ENCODE peak calls at places on chromosomes 16 and 17, in seven cellular contexts. D is progenitor cell of endocrine pancreas, X is left ventricle myocardium inferior, G is body of pancreas, Z is lung, S is HFFc6, K is epithelial cell of esophagus. U is an unnamed sample.

GRCh38 chr16:12613131-12613991 is 190.3 kb downstream of the CPPED1 start:
- DNase-seq in K (peak), S (peak), X (no peak), G (no peak), D (no peak), Z (no peak), U (peak)

GRCh38 chr17:69179227-69179952 is 37.7 kb upstream of the ABCA6 start:
- DNase-seq in Z (no peak), D (no peak), G (no peak), X (no peak), K (peak), S (peak), U (no peak)

GRCh38 chr16:30706046-30706445 is 7.1 kb downstream of the SRCAP start:
- DNase-seq in K (no peak), Z (no peak), D (no peak), G (no peak), S (no peak), X (no peak), U (no peak)

GRCh38 chr16:28063047-28063521 is 430 bp downstream of the GSG1L start:
- DNase-seq in Z (no peak), S (no peak), G (no peak), K (no peak), D (no peak), X (no peak), U (no peak)

GRCh38 chr16:3256146-3256875 is at the start of gene MEFV:
- DNase-seq in K (peak), G (no peak), S (no peak), D (no peak), X (no peak), Z (no peak), U (no peak)

GRCh38 chr17:45355087-45355486 is 38.3 kb upstream of the MAP3K14 start:
- DNase-seq in X (no peak), K (no peak), Z (no peak), G (no peak), S (no peak), D (no peak), U (no peak)

GRCh38 chr17:75830168-75831031 is 13.8 kb downstream of the UNC13D start:
- DNase-seq in D (peak), G (no peak), X (no peak), Z (no peak), K (no peak), S (no peak), U (no peak)

GRCh38 chr16:75703341-75703740 is 2.1 kb upstream of the DUXB start:
- DNase-seq in Z (no peak), X (no peak), D (no peak), G (no peak), S (no peak), K (peak), U (peak)

GRCh38 chr17:13114601-13115024 is 96.8 kb upstream of the ELAC2 start:
- DNase-seq in D (peak), G (peak), K (peak), X (peak), S (peak), Z (no peak), U (no peak)

GRCh38 chr17:80428363-80428762 is 13.4 kb downstream of the ENDOV start:
- DNase-seq in S (no peak), K (no peak), D (no peak), X (no peak), G (no peak), Z (no peak), U (no peak)

GRCh38 chr17:57862410-57862989 is 12.7 kb upstream of the MRPS23 start:
- DNase-seq in S (no peak), G (peak), Z (no peak), K (no peak), X (no peak), D (no peak), U (no peak)

GRCh38 chr16:88941933-88942909 is 34.8 kb downstream of the CBFA2T3 start:
- DNase-seq in Z (peak), X (peak), K (no peak), G (no peak), S (no peak), D (peak), U (no peak)

GRCh38 chr16:88369447-88370008 is 13.2 kb upstream of the ZNF469 start:
- DNase-seq in X (no peak), K (no peak), G (no peak), S (no peak), D (no peak), Z (no peak), U (no peak)

GRCh38 chr17:59287452-59287851 is 44.0 kb upstream of the YPEL2 start:
- DNase-seq in G (no peak), S (no peak), X (no peak), K (peak), Z (no peak), D (no peak), U (no peak)

GRCh38 chr16:25126820-25127232 is 15.3 kb downstream of the LCMT1 start:
- DNase-seq in X (no peak), S (peak), Z (peak), K (peak), G (peak), D (no peak), U (no peak)

GRCh38 chr17:78986048-78986648 is 6.4 kb upstream of the LGALS3BP start:
- DNase-seq in X (no peak), S (peak), K (no peak), D (no peak), G (peak), Z (no peak), U (no peak)
- TF ChIP-seq CTCF in X (peak), S (peak), K (no peak), D (peak), G (peak), Z (peak), U (peak)

GRCh38 chr17:74446551-74447500 is 14.9 kb downstream of the GPRC5C start:
- DNase-seq in D (no peak), G (peak), Z (no peak), S (no peak), K (no peak), X (peak), U (no peak)
- TF ChIP-seq CTCF in D (no peak), G (peak), Z (no peak), S (no peak), K (no peak), X (no peak), U (no peak)

GRCh38 chr17:64019486-64020067 is 856 bp downstream of the ICAM2 start:
- DNase-seq in D (no peak), X (no peak), G (no peak), Z (no peak), S (no peak), K (no peak), U (no peak)

GRCh38 chr17:64015447-64015846 is 5.0 kb downstream of the ICAM2 start:
- DNase-seq in X (no peak), D (no peak), Z (no peak), S (no peak), G (no peak), K (no peak), U (no peak)

GRCh38 chr17:64016248-64016784 is 4.1 kb downstream of the ICAM2 start:
- DNase-seq in S (no peak), K (no peak), D (no peak), X (no peak), G (no peak), Z (no peak), U (no peak)

GRCh38 chr17:64016974-64017373 is 3.5 kb downstream of the ICAM2 start:
- DNase-seq in K (no peak), S (no peak), D (no peak), Z (no peak), X (no peak), G (no peak), U (no peak)

DNA sequence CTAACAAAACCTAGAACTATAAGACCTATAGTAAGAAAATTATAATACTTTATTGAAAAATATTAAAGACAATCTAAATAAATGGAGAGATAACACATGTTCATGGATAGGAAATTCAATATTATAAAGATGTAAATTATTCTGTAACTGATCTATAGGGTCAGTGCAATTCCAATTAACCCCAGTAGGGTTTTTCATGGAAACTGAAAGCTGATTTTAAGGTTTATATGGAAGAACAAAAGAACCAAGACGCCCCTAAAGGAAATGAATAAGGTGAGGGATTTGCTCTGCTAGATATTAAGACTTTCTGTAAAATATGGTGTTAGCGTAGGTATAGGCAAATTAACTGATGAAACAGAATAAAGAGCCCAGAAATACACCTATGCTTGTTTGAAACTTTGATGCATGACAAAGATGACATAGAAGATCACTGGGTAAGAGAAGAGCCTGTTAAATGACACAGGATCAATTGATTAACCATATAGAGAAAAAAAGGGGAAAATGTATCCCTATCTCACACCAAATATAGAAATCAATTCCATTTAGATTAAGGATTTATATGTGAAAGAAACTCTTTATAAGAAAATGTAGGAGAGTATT is 3.0 kb downstream of the ICAM2 start:
- DNase-seq in X (no peak), S (no peak), G (no peak), K (no peak), Z (no peak), D (no peak), U (no peak)
- TF ChIP-seq CTCF in X (peak), S (peak), G (no peak), K (peak), Z (no peak), D (peak), U (peak)

GRCh38 chr17:72587773-72588511 is 467.1 kb downstream of the SOX9 start:
- DNase-seq in D (no peak), X (no peak), K (peak), Z (no peak), S (no peak), G (peak), U (no peak)
- TF ChIP-seq CTCF in D (peak), X (no peak), K (no peak), Z (no peak), S (peak), G (no peak), U (no peak)

GRCh38 chr17:65467156-65467555 is 94.3 kb downstream of the AXIN2 start:
- DNase-seq in S (no peak), Z (no peak), G (no peak), X (no peak), K (no peak), D (no peak), U (no peak)

GRCh38 chr17:65463242-65463641 is 98.2 kb downstream of the AXIN2 start:
- DNase-seq in Z (peak), G (peak), S (no peak), D (no peak), X (peak), K (peak), U (no peak)

GRCh38 chr17:65468321-65468720 is 93.1 kb downstream of the AXIN2 start:
- DNase-seq in K (no peak), D (no peak), G (no peak), S (no peak), X (no peak), Z (no peak), U (no peak)

DNA sequence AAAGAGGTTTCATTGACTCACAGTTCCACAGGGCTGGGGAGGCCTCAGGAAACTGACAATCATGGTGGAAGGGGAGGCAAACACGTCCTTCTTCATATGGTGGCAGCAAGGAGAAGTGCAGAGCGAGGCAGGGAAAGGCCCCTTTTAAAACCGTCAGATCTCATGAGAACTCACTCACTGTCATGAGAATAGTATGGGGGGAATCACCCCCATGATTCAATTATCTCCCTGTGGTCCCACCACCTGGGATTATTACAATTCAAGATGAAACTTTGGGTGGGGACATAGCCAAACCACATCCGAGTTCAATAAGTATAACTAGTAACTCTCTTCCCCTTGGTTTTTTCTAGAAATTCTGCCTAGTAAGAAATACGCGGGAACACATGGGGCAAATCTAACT is 94.9 kb downstream of the AXIN2 start:
- DNase-seq in K (no peak), S (no peak), X (no peak), Z (no peak), G (no peak), D (no peak), U (no peak)
- TF ChIP-seq CTCF in K (no peak), S (no peak), X (no peak), Z (no peak), G (no peak), D (no peak), U (no peak)

GRCh38 chr17:30969989-30970680 is 704 bp upstream of the RNF135 start:
- DNase-seq in G (peak), Z (no peak), K (peak), X (no peak), S (peak), D (no peak), U (no peak)
- TF ChIP-seq CTCF in G (no peak), Z (peak), K (peak), X (no peak), S (peak), D (no peak), U (no peak)

U was measured in osteocyte.